ENCODE peak calls at places on chromosomes 4 and X, in four cellular contexts. H is NCI-H345; U is CD4-positive, CD25-positive, alpha-beta regulatory T cell; S is neural progenitor cell. Q is an unnamed sample.

GRCh38 chrX:105698386-105698785 is 124.0 kb upstream of the NRK start:
- DNase-seq in U (no peak), S (no peak), H (no peak), Q (no peak)

GRCh38 chr4:75849459-75849858 is 52.8 kb downstream of the PPEF2 start:
- DNase-seq in U (no peak), H (no peak), S (peak), Q (peak)

GRCh38 chrX:17192111-17192510 is 182.9 kb upstream of the NHS start:
- DNase-seq in H (no peak), U (no peak), S (no peak), Q (no peak)

GRCh38 chr4:110816367-110816766 is 193.5 kb upstream of the PITX2 start:
- DNase-seq in H (no peak), U (no peak), S (no peak), Q (no peak)

GRCh38 chr4:186701273-186701672 is 22.4 kb downstream of the FAT1 start:
- DNase-seq in S (peak), H (peak), U (no peak), Q (peak)

GRCh38 chr4:187294861-187295260 is 571.2 kb upstream of the FAT1 start:
- DNase-seq in U (no peak), H (no peak), S (no peak), Q (no peak)

GRCh38 chr4:95889662-95890061 is 49.8 kb downstream of the PDHA2 start:
- DNase-seq in U (no peak), H (no peak), S (peak), Q (peak)

GRCh38 chr4:88251914-88252313 is 32.4 kb downstream of the PPM1K start:
- DNase-seq in U (no peak), S (no peak), H (no peak), Q (no peak)

GRCh38 chrX:69285881-69286545 is 120.8 kb upstream of the PJA1 start:
- DNase-seq in S (peak), H (peak), U (peak), Q (no peak)

GRCh38 chr4:37803348-37803973 is 23.0 kb upstream of the PGM2 start:
- DNase-seq in U (no peak), S (peak), H (peak), Q (no peak)

GRCh38 chrX:3527811-3528210 is 181.4 kb upstream of the MXRA5 start:
- DNase-seq in U (no peak), S (no peak), H (no peak), Q (no peak)

GRCh38 chr4:112153222-112153791 is 8.1 kb downstream of the FAM241A start:
- DNase-seq in H (no peak), U (no peak), S (no peak), Q (no peak)

GRCh38 chr4:184573701-184574100 is 75.5 kb downstream of the CASP3 start:
- DNase-seq in U (no peak), H (no peak), S (no peak), Q (no peak)

GRCh38 chr4:20078644-20079043 is 173.1 kb upstream of the SLIT2 start:
- DNase-seq in S (no peak), H (no peak), U (no peak), Q (no peak)

Q was measured in islet precursor cell.